ENCODE peak calls at places on chromosomes 6 and 20, in seven cellular contexts. E, Z, I, T, R, H and L are unnamed samples.

GRCh38 chr20:43820742-43821330 is 93.8 kb upstream of the TOX2 start:
- DNase-seq in E (no peak), Z (no peak), I (no peak), T (no peak), R (no peak), H (no peak), L (no peak)

GRCh38 chr6:159606786-159607185 is 86.3 kb downstream of the SOD2 start:
- DNase-seq in E (no peak), Z (no peak), I (no peak), T (no peak), R (peak), H (no peak), L (no peak)

GRCh38 chr6:136762022-136762975 is 30.0 kb downstream of the MAP3K5 start:
- DNase-seq in E (no peak), Z (no peak), I (no peak), T (no peak), R (no peak), H (no peak), L (no peak)

GRCh38 chr6:24902782-24903181 is 33.0 kb downstream of the RIPOR2 start:
- DNase-seq in E (no peak), Z (no peak), I (no peak), T (no peak), R (peak), H (no peak), L (no peak)

GRCh38 chr6:72720464-72720863 is 98.6 kb downstream of the KCNQ5 start:
- DNase-seq in E (no peak), Z (no peak), I (no peak), T (no peak), R (peak), H (no peak), L (no peak)

GRCh38 chr6:85644374-85644762 is 1.7 kb upstream of the SYNCRIP start:
- DNase-seq in E (no peak), Z (no peak), I (no peak), T (no peak), R (peak), H (no peak), L (no peak)

GRCh38 chr6:169109381-169109780 is 144.3 kb downstream of the THBS2 start:
- DNase-seq in E (no peak), Z (no peak), I (no peak), T (no peak), R (no peak), H (no peak), L (no peak)

GRCh38 chr6:46091080-46091478 is 38.7 kb upstream of the ENPP4 start:
- DNase-seq in E (no peak), Z (no peak), I (no peak), T (no peak), R (no peak), H (no peak), L (no peak)

GRCh38 chr6:119818876-119819275 is 469.3 kb upstream of the MAN1A1 start:
- DNase-seq in E (no peak), Z (no peak), I (no peak), T (no peak), R (no peak), H (no peak), L (no peak)

GRCh38 chr6:162416845-162417537 is 310.6 kb downstream of the PRKN start:
- DNase-seq in E (peak), Z (no peak), I (no peak), T (no peak), R (peak), H (no peak), L (no peak)

GRCh38 chr6:108468346-108468745 is 92.4 kb upstream of the FOXO3 start:
- DNase-seq in E (no peak), Z (no peak), I (no peak), T (no peak), R (no peak), H (no peak), L (no peak)

GRCh38 chr20:48189177-48189576 is 403.9 kb upstream of the SULF2 start:
- DNase-seq in E (no peak), Z (no peak), I (peak), T (peak), R (peak), H (no peak), L (no peak)

GRCh38 chr20:38787870-38788269 is 17.6 kb upstream of the PPP1R16B start:
- DNase-seq in E (no peak), Z (no peak), I (no peak), T (no peak), R (no peak), H (no peak), L (no peak)

GRCh38 chr20:63498950-63499332 is at the start of gene EEF1A2:
- DNase-seq in E (peak), Z (peak), I (peak), T (peak), R (peak), H (no peak), L (no peak)

GRCh38 chr6:41917528-41917927 is 3.4 kb downstream of the MED20 start:
- DNase-seq in E (no peak), Z (no peak), I (no peak), T (no peak), R (peak), H (no peak), L (no peak)

GRCh38 chr20:61353261-61353995 is 101.4 kb downstream of the CDH4 start:
- DNase-seq in E (no peak), Z (no peak), I (no peak), T (no peak), R (peak), H (no peak), L (no peak)

GRCh38 chr6:72930733-72931132 is 294.6 kb downstream of the KHDC1L start:
- DNase-seq in E (no peak), Z (no peak), I (no peak), T (no peak), R (no peak), H (no peak), L (no peak)

GRCh38 chr6:112307707-112308106 is 39.4 kb upstream of the RFPL4B start:
- DNase-seq in E (no peak), Z (no peak), I (no peak), T (no peak), R (no peak), H (no peak), L (no peak)

GRCh38 chr6:17098538-17098937 is 3.3 kb upstream of the STMND1 start:
- DNase-seq in E (no peak), Z (no peak), I (no peak), T (no peak), R (peak), H (no peak), L (peak)

GRCh38 chr6:75611011-75611701 is 9.5 kb downstream of the SENP6 start:
- DNase-seq in E (no peak), Z (no peak), I (no peak), T (no peak), R (no peak), H (no peak), L (no peak)

GRCh38 chr6:38138374-38138773 is 318.8 kb downstream of the ZFAND3 start:
- DNase-seq in E (peak), Z (no peak), I (no peak), T (no peak), R (no peak), H (no peak), L (no peak)

GRCh38 chr6:114068119-114068518 is 97.2 kb upstream of the HDAC2 start:
- DNase-seq in E (no peak), Z (no peak), I (no peak), T (no peak), R (no peak), H (no peak), L (no peak)

GRCh38 chr6:107490568-107491058 is 696 bp downstream of the SOBP start:
- DNase-seq in E (no peak), Z (peak), I (no peak), T (no peak), R (no peak), H (peak), L (peak)

GRCh38 chr6:3139090-3139903 is 18.0 kb downstream of the TUBB2A start:
- DNase-seq in E (peak), Z (peak), I (peak), T (peak), R (peak), H (no peak), L (peak)

GRCh38 chr6:135114355-135115145 is 59.9 kb upstream of the HBS1L start:
- DNase-seq in E (no peak), Z (no peak), I (no peak), T (no peak), R (no peak), H (no peak), L (no peak)

GRCh38 chr6:56526860-56527544 is 115.7 kb downstream of the DST start:
- DNase-seq in E (no peak), Z (no peak), I (no peak), T (no peak), R (no peak), H (no peak), L (no peak)

GRCh38 chr6:53056273-53056672 is 8.9 kb upstream of the FBXO9 start:
- DNase-seq in E (no peak), Z (no peak), I (peak), T (no peak), R (no peak), H (no peak), L (peak)

GRCh38 chr20:44704551-44704971 is 10.6 kb upstream of the CCN5 start:
- DNase-seq in E (no peak), Z (no peak), I (no peak), T (no peak), R (peak), H (no peak), L (no peak)

GRCh38 chr20:15682690-15683089 is 890.6 kb downstream of the KIF16B start:
- DNase-seq in E (no peak), Z (no peak), I (no peak), T (no peak), R (no peak), H (no peak), L (no peak)

GRCh38 chr20:63309261-63310071 is 16.5 kb downstream of the COL20A1 start:
- DNase-seq in E (peak), Z (peak), I (peak), T (peak), R (peak), H (peak), L (no peak)

GRCh38 chr6:169097336-169098052 is 156.2 kb downstream of the THBS2 start:
- DNase-seq in E (no peak), Z (no peak), I (no peak), T (no peak), R (peak), H (no peak), L (no peak)

GRCh38 chr20:62367136-62367482 is at the start of gene LAMA5:
- DNase-seq in E (peak), Z (peak), I (peak), T (peak), R (peak), H (no peak), L (no peak)

GRCh38 chr6:32886674-32887383 is 32.8 kb downstream of the PSMB9 start:
- DNase-seq in E (no peak), Z (no peak), I (no peak), T (no peak), R (peak), H (no peak), L (peak)

GRCh38 chr6:114690625-114691024 is 347.8 kb upstream of the HS3ST5 start:
- DNase-seq in E (no peak), Z (no peak), I (no peak), T (no peak), R (no peak), H (no peak), L (no peak)

GRCh38 chr6:101083533-101084172 is 202.5 kb upstream of the ASCC3 start:
- DNase-seq in E (no peak), Z (no peak), I (no peak), T (peak), R (peak), H (no peak), L (no peak)

GRCh38 chr6:109050012-109050411 is 44.6 kb downstream of the SESN1 start:
- DNase-seq in E (no peak), Z (no peak), I (no peak), T (no peak), R (no peak), H (peak), L (peak)

GRCh38 chr20:45508068-45508886 is 7.1 kb downstream of the SPINT3 start:
- DNase-seq in E (no peak), Z (no peak), I (no peak), T (no peak), R (no peak), H (no peak), L (no peak)

GRCh38 chr6:41100871-41101287 is 28.1 kb downstream of the NFYA start:
- DNase-seq in E (peak), Z (peak), I (no peak), T (no peak), R (no peak), H (no peak), L (no peak)